ENCODE peak calls at places on chromosomes 12 and 14, in four cellular contexts. L is HCT116, R is H1, E is HepG2. A is an unnamed sample.

GRCh38 chr14:37969511-37969979 is 238.2 kb upstream of the SSTR1 start:
- DNase-seq in L (no peak), R (no peak), E (no peak), A (no peak)

GRCh38 chr12:98185606-98186005 is 329.8 kb upstream of the TMPO start:
- DNase-seq in L (no peak), R (no peak), E (no peak), A (no peak)

GRCh38 chr14:85088231-85088630 is 441.7 kb upstream of the FLRT2 start:
- DNase-seq in L (no peak), R (no peak), E (no peak), A (no peak)

GRCh38 chr14:85471744-85472143 is 58.2 kb upstream of the FLRT2 start:
- DNase-seq in L (no peak), R (no peak), E (peak), A (no peak)

GRCh38 chr12:19166387-19166786 is 36.9 kb downstream of the PLEKHA5 start:
- DNase-seq in L (no peak), R (no peak), E (no peak), A (no peak)

GRCh38 chr12:109458086-109458485 is 19.0 kb downstream of the KCTD10 start:
- DNase-seq in L (no peak), R (no peak), E (no peak), A (no peak)

GRCh38 chr12:62256408-62257079 is 3.7 kb upstream of the USP15 start:
- DNase-seq in L (no peak), R (no peak), E (no peak), A (no peak)

GRCh38 chr12:91326043-91327027 is 143.7 kb upstream of the DCN start:
- DNase-seq in L (peak), R (peak), E (peak), A (peak)

GRCh38 chr14:72495668-72496067 is 398.2 kb downstream of the DPF3 start:
- DNase-seq in L (no peak), R (no peak), E (no peak), A (peak)

GRCh38 chr12:63668028-63668799 is at the start of gene DPY19L2:
- DNase-seq in L (no peak), R (peak), E (peak), A (peak)

GRCh38 chr12:95642583-95642982 is 91.3 kb upstream of the USP44 start:
- DNase-seq in L (no peak), R (no peak), E (no peak), A (no peak)

GRCh38 chr12:62543324-62543723 is 76.7 kb downstream of the MON2 start:
- DNase-seq in L (no peak), R (no peak), E (no peak), A (no peak)

GRCh38 chr12:62653740-62654139 is 187.1 kb downstream of the MON2 start:
- DNase-seq in L (no peak), R (peak), E (no peak), A (no peak)

GRCh38 chr14:89807905-89808304 is 146.6 kb downstream of the EFCAB11 start:
- DNase-seq in L (no peak), R (no peak), E (no peak), A (no peak)

GRCh38 chr12:131507881-131508280 is 203.0 kb upstream of the SFSWAP start:
- DNase-seq in L (no peak), R (no peak), E (no peak), A (no peak)

GRCh38 chr12:92138626-92139025 is 7.0 kb downstream of the BTG1 start:
- DNase-seq in L (no peak), R (no peak), E (no peak), A (no peak)

GRCh38 chr14:90513151-90514014 is 116.6 kb downstream of the CALM1 start:
- DNase-seq in L (no peak), R (no peak), E (peak), A (peak)

GRCh38 chr14:50856660-50857059 is 15.2 kb upstream of the ABHD12B start:
- DNase-seq in L (no peak), R (no peak), E (no peak), A (no peak)
- TF ChIP-seq JUND in L (no peak), R (no peak), E (no peak), A (no peak)

GRCh38 chr12:116482859-116483258 is 76.3 kb upstream of the MAP1LC3B2 start:
- DNase-seq in L (no peak), R (no peak), E (no peak), A (no peak)

GRCh38 chr12:116484807-116485206 is 74.4 kb upstream of the MAP1LC3B2 start:
- DNase-seq in L (no peak), R (no peak), E (no peak), A (no peak)

GRCh38 chr12:116480210-116480818 is 78.9 kb upstream of the MAP1LC3B2 start:
- DNase-seq in L (no peak), R (no peak), E (no peak), A (no peak)

GRCh38 chr12:116481726-116482125 is 77.5 kb upstream of the MAP1LC3B2 start:
- DNase-seq in L (no peak), R (no peak), E (no peak), A (no peak)

GRCh38 chr12:116483959-116484699 is 75.1 kb upstream of the MAP1LC3B2 start:
- DNase-seq in L (no peak), R (no peak), E (no peak), A (no peak)
- TF ChIP-seq JUND in L (no peak), R (no peak), E (no peak), A (no peak)

DNA sequence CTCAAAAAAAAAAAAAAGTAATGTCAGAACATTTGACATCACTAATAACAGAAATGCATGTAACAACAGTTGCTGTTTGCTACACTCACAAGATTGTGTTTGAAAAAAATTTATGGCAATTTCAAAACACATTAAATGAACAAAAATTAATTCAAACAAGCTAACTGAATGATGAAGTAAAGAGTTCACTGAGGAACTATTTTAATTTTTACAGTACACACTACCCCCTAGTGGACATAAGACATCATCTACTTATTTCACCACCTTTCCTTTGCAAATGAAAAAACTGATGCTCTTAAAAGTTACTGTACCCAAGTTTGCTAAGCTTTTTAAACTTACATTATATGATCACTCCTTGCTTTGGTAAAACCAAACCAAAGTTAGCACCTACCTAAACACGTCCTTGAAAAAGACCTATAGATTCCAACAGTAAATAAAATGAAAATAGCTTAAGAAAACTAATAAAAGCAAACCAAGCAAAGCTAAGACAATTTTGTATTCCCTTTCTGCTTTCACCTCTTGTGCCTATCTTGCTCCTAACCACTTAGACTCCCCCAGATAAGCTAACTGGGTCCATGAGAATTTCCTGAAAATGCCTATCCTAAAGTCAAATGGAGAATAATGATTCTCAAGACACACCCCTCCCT is 22.2 kb downstream of the UBE2N start:
- DNase-seq in L (no peak), R (no peak), E (peak), A (peak)
- TF ChIP-seq JUND in L (no peak), R (no peak), E (no peak), A (no peak)

GRCh38 chr12:42588308-42588836 is 1.2 kb downstream of the PRICKLE1 start:
- DNase-seq in L (no peak), R (no peak), E (no peak), A (no peak)

GRCh38 chr12:42588981-42589464 is 523 bp downstream of the PRICKLE1 start:
- DNase-seq in L (no peak), R (peak), E (no peak), A (peak)

GRCh38 chr12:42587564-42588307 is 1.8 kb downstream of the PRICKLE1 start:
- DNase-seq in L (no peak), R (no peak), E (peak), A (no peak)

GRCh38 chr12:42589465-42590323 is at the start of gene PRICKLE1:
- DNase-seq in L (no peak), R (peak), E (no peak), A (no peak)

GRCh38 chr12:42590324-42590934 is 883 bp upstream of the PRICKLE1 start:
- DNase-seq in L (no peak), R (peak), E (no peak), A (no peak)
- TF ChIP-seq JUND in L (no peak), R (no peak), E (no peak), A (no peak)

GRCh38 chr14:99393059-99393655 is 87.5 kb downstream of the SETD3 start:
- DNase-seq in L (peak), R (peak), E (peak), A (peak)
- TF ChIP-seq JUND in L (no peak), R (no peak), E (no peak), A (no peak)

GRCh38 chr12:103903979-103904378 is 26.2 kb upstream of the HSP90B1 start:
- DNase-seq in L (no peak), R (no peak), E (no peak), A (no peak)
- TF ChIP-seq JUND in L (no peak), R (no peak), E (no peak), A (no peak)

DNA sequence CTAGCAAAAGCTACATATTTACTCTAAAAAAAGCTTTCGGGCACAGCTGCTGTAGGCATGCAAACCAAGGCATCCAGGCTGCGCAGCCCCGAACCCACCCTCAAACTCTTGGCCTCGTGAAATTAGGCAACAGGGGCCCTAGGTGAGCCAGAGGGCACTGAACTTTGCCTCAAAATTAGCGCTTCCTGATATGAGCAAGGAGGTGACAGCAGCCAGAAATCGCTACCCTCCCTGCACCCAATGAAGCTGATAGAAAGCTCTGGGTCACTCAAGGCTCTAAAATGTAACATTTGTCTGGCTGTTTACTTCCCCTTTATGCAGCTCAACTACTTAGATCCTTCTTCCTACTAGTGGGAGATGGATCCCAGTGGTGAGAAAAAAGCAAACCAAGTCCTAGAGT is 61.8 kb downstream of the PITPNM2 start:
- DNase-seq in L (no peak), R (no peak), E (no peak), A (no peak)
- TF ChIP-seq JUND in L (no peak), R (no peak), E (no peak), A (no peak)

GRCh38 chr14:64645220-64645891 is 58.9 kb upstream of the PLEKHG3 start:
- DNase-seq in L (no peak), R (no peak), E (peak), A (no peak)

GRCh38 chr14:64644629-64645028 is 59.6 kb upstream of the PLEKHG3 start:
- DNase-seq in L (no peak), R (no peak), E (no peak), A (no peak)

GRCh38 chr14:64654072-64654899 is 49.9 kb upstream of the PLEKHG3 start:
- DNase-seq in L (no peak), R (no peak), E (peak), A (no peak)

GRCh38 chr14:64646103-64646502 is 58.1 kb upstream of the PLEKHG3 start:
- DNase-seq in L (no peak), R (no peak), E (no peak), A (no peak)

DNA sequence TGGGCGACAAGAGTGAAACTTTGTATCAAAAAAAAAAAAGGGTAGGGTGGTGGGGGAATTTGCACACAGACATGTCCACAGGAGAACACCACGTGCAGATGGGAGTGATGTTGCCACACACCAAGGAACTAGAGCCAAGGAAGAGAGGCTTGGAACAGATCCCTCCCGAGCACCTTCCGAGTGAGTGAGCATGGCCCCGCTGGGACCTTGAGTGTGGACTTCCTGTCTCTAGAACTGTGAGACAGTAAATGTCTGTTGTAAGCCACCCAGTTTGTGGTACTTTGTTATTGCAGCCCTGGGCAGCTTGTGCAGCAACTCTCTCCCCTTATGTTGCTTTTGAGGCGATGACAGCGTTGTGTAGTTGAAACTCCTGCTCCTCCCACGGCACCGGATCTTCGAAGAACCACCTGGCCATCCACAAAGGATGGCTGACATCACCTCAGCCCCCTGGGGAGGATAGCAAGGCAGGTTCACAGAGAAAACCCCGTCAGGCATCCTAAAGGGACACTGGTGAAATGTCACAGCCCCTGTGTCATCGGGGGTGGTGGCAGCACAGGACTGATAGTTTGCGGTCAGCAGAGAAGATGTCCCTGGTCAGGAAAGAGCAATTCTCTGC is 54.7 kb upstream of the PLEKHG3 start:
- DNase-seq in L (no peak), R (no peak), E (no peak), A (no peak)
- TF ChIP-seq JUND in L (no peak), R (no peak), E (no peak), A (no peak)